ENCODE peak calls at places on chromosomes 13 and 19, in seven cellular contexts. J, B, W, V, Z, F and Y are unnamed samples.

GRCh38 chr19:50003810-50004419 is 21.3 kb downstream of the VRK3 start:
- DNase-seq in V (peak), Z (no peak), F (peak), B (peak), J (no peak), W (no peak), Y (peak)

GRCh38 chr13:94660695-94661324 is 51.5 kb downstream of the SOX21 start:
- DNase-seq in J (peak), F (no peak), W (no peak), B (no peak), Z (no peak), V (peak), Y (no peak)

GRCh38 chr19:41206926-41207750 is 11.9 kb upstream of the AXL start:
- DNase-seq in V (peak), W (no peak), Z (no peak), F (no peak), J (no peak), B (no peak), Y (no peak)

GRCh38 chr13:33683376-33683775 is 134.6 kb upstream of the RFC3 start:
- DNase-seq in Z (no peak), F (no peak), W (no peak), V (no peak), J (no peak), B (no peak), Y (no peak)

GRCh38 chr13:110462091-110462490 is 99.4 kb downstream of the RAB20 start:
- DNase-seq in W (no peak), F (no peak), J (no peak), Z (no peak), V (no peak), B (no peak), Y (no peak)

GRCh38 chr19:14410054-14410774 is 8.9 kb downstream of the DDX39A start:
- DNase-seq in J (no peak), Z (no peak), W (no peak), B (no peak), F (no peak), V (peak), Y (no peak)

GRCh38 chr13:44218501-44219240 is 155.0 kb upstream of the SERP2 start:
- DNase-seq in W (no peak), B (no peak), J (no peak), F (no peak), V (no peak), Z (no peak), Y (no peak)

GRCh38 chr19:48154003-48154402 is 16.1 kb downstream of the LIG1 start:
- DNase-seq in V (no peak), B (no peak), F (no peak), W (no peak), J (no peak), Z (peak), Y (no peak)

GRCh38 chr13:24454100-24454499 is 58.5 kb downstream of the PARP4 start:
- DNase-seq in W (no peak), B (no peak), F (no peak), J (no peak), Z (no peak), V (no peak), Y (no peak)

GRCh38 chr19:53908106-53908932 is 759 bp upstream of the CACNG7 start:
- DNase-seq in V (peak), Z (no peak), F (no peak), J (peak), B (peak), W (peak), Y (no peak)

GRCh38 chr13:49042476-49042875 is 66.8 kb downstream of the FNDC3A start:
- DNase-seq in B (no peak), F (no peak), V (no peak), W (no peak), J (no peak), Z (no peak), Y (no peak)

GRCh38 chr13:41345921-41346589 is 35.0 kb downstream of the NAA16 start:
- DNase-seq in J (no peak), F (no peak), V (no peak), W (no peak), B (no peak), Z (no peak), Y (no peak)

GRCh38 chr13:25232937-25233515 is 54.3 kb downstream of the MTMR6 start:
- DNase-seq in B (no peak), W (no peak), Z (peak), F (no peak), J (peak), V (peak), Y (no peak)

GRCh38 chr13:25249001-25249543 is 38.2 kb downstream of the MTMR6 start:
- DNase-seq in J (peak), W (no peak), F (peak), Z (peak), V (no peak), B (peak), Y (no peak)

GRCh38 chr19:46885411-46885810 is 24.6 kb downstream of the ARHGAP35 start:
- DNase-seq in F (no peak), B (no peak), W (no peak), Z (no peak), V (no peak), J (no peak), Y (no peak)

GRCh38 chr13:85509512-85509911 is 289.7 kb downstream of the SLITRK6 start:
- DNase-seq in B (no peak), Z (no peak), W (no peak), F (no peak), V (no peak), J (no peak), Y (no peak)

GRCh38 chr13:23960566-23961156 is 63.4 kb upstream of the C1QTNF9B start:
- DNase-seq in W (no peak), B (no peak), F (no peak), Z (peak), J (no peak), V (no peak), Y (no peak)

GRCh38 chr19:15330801-15331418 is 1.4 kb downstream of the BRD4 start:
- DNase-seq in V (no peak), J (peak), F (no peak), W (no peak), B (no peak), Z (no peak), Y (no peak)

GRCh38 chr19:32661318-32661717 is 13.7 kb downstream of the ANKRD27 start:
- DNase-seq in W (no peak), Z (peak), V (no peak), F (no peak), B (no peak), J (no peak), Y (no peak)

GRCh38 chr13:60000986-60001385 is 162.7 kb downstream of the DIAPH3 start:
- DNase-seq in V (no peak), Z (no peak), F (no peak), J (no peak), W (no peak), B (no peak), Y (no peak)

GRCh38 chr13:73189766-73190165 is 131.0 kb downstream of the KLF5 start:
- DNase-seq in F (no peak), W (no peak), V (no peak), B (no peak), J (no peak), Z (no peak), Y (no peak)

GRCh38 chr19:47232422-47233211 is 1.6 kb upstream of the BBC3 start:
- DNase-seq in V (peak), J (no peak), B (no peak), Z (no peak), F (no peak), W (no peak), Y (no peak)

GRCh38 chr19:54525636-54526035 is 23.0 kb downstream of the LAIR2 start:
- DNase-seq in B (no peak), Z (peak), J (no peak), F (no peak), W (no peak), V (no peak), Y (no peak)

GRCh38 chr19:40908981-40909380 is 26.9 kb upstream of the CYP2A7 start:
- DNase-seq in Z (no peak), F (no peak), J (no peak), V (no peak), B (no peak), W (no peak), Y (no peak)

GRCh38 chr13:34116651-34117050 is 298.7 kb downstream of the RFC3 start:
- DNase-seq in W (no peak), F (no peak), B (no peak), V (no peak), J (no peak), Z (no peak), Y (no peak)

GRCh38 chr19:45170146-45171106 is 7.6 kb downstream of the TRAPPC6A start:
- DNase-seq in B (no peak), F (no peak), W (no peak), Z (no peak), V (peak), J (no peak), Y (no peak)

GRCh38 chr13:58587183-58587582 is 955.6 kb downstream of the PCDH17 start:
- DNase-seq in B (no peak), F (peak), V (no peak), J (no peak), Z (no peak), W (no peak), Y (no peak)

GRCh38 chr13:109389892-109390345 is 396.5 kb downstream of the IRS2 start:
- DNase-seq in W (no peak), F (no peak), Z (no peak), J (no peak), B (no peak), V (no peak), Y (no peak)

GRCh38 chr19:48780684-48781391 is 25.5 kb downstream of the FGF21 start:
- DNase-seq in Z (peak), F (peak), W (no peak), V (peak), B (no peak), J (no peak), Y (no peak)

GRCh38 chr19:10389863-10390262 is 9.5 kb upstream of the TYK2 start:
- DNase-seq in F (no peak), W (peak), Z (no peak), B (no peak), V (peak), J (no peak), Y (no peak)

GRCh38 chr13:90591260-90591926 is 756.1 kb upstream of the MIR17HG start:
- DNase-seq in J (no peak), V (no peak), Z (no peak), F (no peak), B (no peak), W (no peak), Y (no peak)

GRCh38 chr19:49755956-49756355 is 7.2 kb downstream of the TSKS start:
- DNase-seq in Z (no peak), W (no peak), V (no peak), J (no peak), B (no peak), F (no peak), Y (no peak)

GRCh38 chr13:42807866-42808265 is 26.5 kb downstream of the FAM216B start:
- DNase-seq in F (no peak), B (no peak), W (no peak), Z (peak), V (no peak), J (no peak), Y (no peak)

GRCh38 chr19:55146078-55146647 is 2.8 kb downstream of the TNNT1 start:
- DNase-seq in J (peak), Z (no peak), V (peak), F (no peak), W (peak), B (peak), Y (no peak)

GRCh38 chr13:19083340-19083739 is 98.3 kb downstream of the TUBA3C start:
- DNase-seq in J (no peak), V (no peak), W (no peak), Z (no peak), B (no peak), F (no peak), Y (no peak)

GRCh38 chr19:28066161-28066560 is 1146.8 kb downstream of the UQCRFS1 start:
- DNase-seq in J (no peak), Z (no peak), V (no peak), W (no peak), F (no peak), B (no peak), Y (no peak)

GRCh38 chr13:111177081-111177711 is 62.1 kb downstream of the ARHGEF7 start:
- DNase-seq in J (no peak), V (no peak), F (no peak), B (no peak), Z (no peak), W (no peak), Y (no peak)

GRCh38 chr13:96994030-96994848 is at the start of gene OXGR1:
- DNase-seq in J (peak), B (no peak), Z (no peak), W (peak), V (peak), F (no peak), Y (no peak)

GRCh38 chr13:111899714-111900389 is 167.1 kb upstream of the SOX1 start:
- DNase-seq in V (no peak), J (no peak), B (no peak), Z (no peak), W (peak), F (no peak), Y (no peak)

DNA sequence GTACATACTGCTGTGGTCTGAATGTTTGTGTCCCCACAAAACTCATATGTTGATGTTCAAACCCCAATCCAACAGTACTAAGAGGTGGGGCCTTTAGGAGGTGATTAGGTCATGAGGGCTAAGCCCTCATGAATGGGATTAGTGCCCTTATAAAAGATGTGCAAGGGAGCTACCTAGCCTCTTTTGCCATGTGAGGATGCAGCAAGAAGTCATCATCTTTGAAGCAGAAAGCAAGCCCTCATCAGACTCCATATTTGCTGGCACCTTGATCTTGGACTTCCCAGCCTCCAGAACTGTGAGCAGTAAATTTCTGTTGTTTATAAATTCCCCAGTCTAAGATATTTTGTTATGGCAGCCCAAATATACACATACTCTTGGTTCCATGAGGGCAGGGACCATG is 33.9 kb downstream of the PEG3 start:
- DNase-seq in B (no peak), F (no peak), W (no peak), J (no peak), V (no peak), Z (no peak), Y (no peak)
- TF ChIP-seq TAF1 in B (no peak), F (no peak), W (no peak), J (no peak), V (no peak), Z (no peak), Y (no peak)

DNA sequence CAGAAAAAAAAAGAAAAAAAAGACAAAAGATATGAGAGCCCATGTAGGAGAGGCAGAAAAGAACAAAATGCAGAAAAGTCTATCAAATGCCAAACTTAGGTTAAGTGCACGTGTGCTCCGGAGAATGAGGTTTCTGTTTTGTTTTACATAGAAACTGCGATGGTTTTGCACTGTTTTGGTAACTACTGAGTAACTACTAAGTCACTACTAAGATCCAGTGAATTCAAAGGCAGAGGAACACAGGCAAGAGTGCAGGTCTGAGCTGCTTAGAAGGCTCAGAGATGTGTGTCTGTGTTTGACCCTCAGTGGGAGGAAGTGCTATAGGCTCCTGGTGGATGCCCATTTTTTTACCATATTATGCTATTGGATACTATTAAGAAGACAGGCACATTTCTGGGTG is 299.3 kb downstream of the NDFIP2 start:
- DNase-seq in W (no peak), B (no peak), Z (no peak), J (no peak), F (peak), V (no peak), Y (no peak)
- TF ChIP-seq TAF1 in W (no peak), B (no peak), Z (no peak), J (no peak), F (no peak), V (no peak), Y (no peak)

GRCh38 chr19:4691383-4691782 is 21.2 kb upstream of the MYDGF start:
- DNase-seq in V (peak), B (no peak), J (no peak), F (no peak), Z (no peak), W (no peak), Y (no peak)

GRCh38 chr19:4687396-4687795 is 17.3 kb upstream of the MYDGF start:
- DNase-seq in J (no peak), W (no peak), F (no peak), V (no peak), B (no peak), Z (no peak), Y (no peak)

GRCh38 chr19:4690362-4690761 is 20.2 kb upstream of the MYDGF start:
- DNase-seq in W (no peak), V (no peak), J (no peak), Z (no peak), B (no peak), F (no peak), Y (no peak)

GRCh38 chr19:4688587-4688986 is 18.4 kb upstream of the MYDGF start:
- DNase-seq in Z (no peak), W (no peak), V (no peak), B (no peak), F (no peak), J (no peak), Y (no peak)

DNA sequence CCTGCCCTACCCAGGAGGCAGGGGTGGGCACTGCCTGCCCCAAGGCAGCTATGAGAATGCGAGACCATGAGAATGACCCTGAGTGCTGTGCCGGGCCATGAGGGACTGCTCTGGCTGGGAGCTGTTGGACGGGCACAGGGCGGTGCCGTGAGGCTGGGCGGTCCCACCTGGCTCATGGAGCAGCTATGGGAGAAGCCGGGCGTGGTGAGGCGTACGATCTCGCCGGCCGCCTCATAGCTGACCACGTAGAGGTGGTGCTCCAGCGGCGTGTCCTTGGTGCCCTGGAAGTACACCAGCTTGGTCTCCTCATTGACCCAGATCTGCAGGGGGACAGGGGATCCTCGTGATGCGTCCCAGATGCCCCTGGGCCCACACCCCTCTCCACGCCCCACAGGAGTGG is 19.3 kb upstream of the MYDGF start:
- DNase-seq in J (no peak), B (no peak), Z (no peak), W (no peak), F (no peak), V (no peak), Y (no peak)
- TF ChIP-seq TAF1 in J (no peak), B (no peak), Z (no peak), W (no peak), F (no peak), V (no peak), Y (no peak)

GRCh38 chr19:29293292-29293691 is 80.3 kb upstream of the UQCRFS1 start:
- DNase-seq in W (no peak), Z (no peak), F (no peak), J (no peak), B (no peak), V (no peak), Y (no peak)

GRCh38 chr19:29293736-29294342 is 80.9 kb upstream of the UQCRFS1 start:
- DNase-seq in F (no peak), Z (no peak), W (no peak), B (no peak), J (no peak), V (no peak), Y (no peak)

GRCh38 chr19:29292562-29292961 is 79.6 kb upstream of the UQCRFS1 start:
- DNase-seq in J (no peak), W (no peak), Z (no peak), B (no peak), F (no peak), V (no peak), Y (no peak)

GRCh38 chr19:29292146-29292545 is 79.2 kb upstream of the UQCRFS1 start:
- DNase-seq in B (no peak), V (no peak), W (no peak), J (no peak), Z (no peak), F (no peak), Y (no peak)

GRCh38 chr19:29294343-29294811 is 81.4 kb upstream of the UQCRFS1 start:
- DNase-seq in W (no peak), B (no peak), F (no peak), Z (no peak), J (no peak), V (no peak), Y (no peak)
- TF ChIP-seq TAF1 in W (no peak), B (no peak), F (no peak), Z (no peak), J (no peak), V (no peak), Y (no peak)

GRCh38 chr19:7744871-7745270 is 2.5 kb downstream of the CD209 start:
- DNase-seq in F (no peak), Z (no peak), B (no peak), V (no peak), W (no peak), J (no peak), Y (no peak)

GRCh38 chr19:7748171-7748570 is 837 bp upstream of the CD209 start:
- DNase-seq in F (no peak), V (no peak), J (no peak), W (no peak), Z (no peak), B (no peak), Y (no peak)

GRCh38 chr19:7751157-7751783 is 3.9 kb upstream of the CD209 start:
- DNase-seq in F (peak), B (no peak), W (no peak), J (no peak), Z (no peak), V (no peak), Y (no peak)

GRCh38 chr19:7746903-7747884 is at the start of gene CD209:
- DNase-seq in F (no peak), B (no peak), Z (no peak), W (no peak), J (no peak), V (no peak), Y (no peak)

GRCh38 chr19:7748756-7749155 is 1.4 kb upstream of the CD209 start:
- DNase-seq in Z (peak), B (no peak), J (no peak), W (peak), F (no peak), V (no peak), Y (no peak)
- TF ChIP-seq TAF1 in Z (no peak), B (no peak), J (no peak), W (no peak), F (no peak), V (no peak), Y (no peak)

DNA sequence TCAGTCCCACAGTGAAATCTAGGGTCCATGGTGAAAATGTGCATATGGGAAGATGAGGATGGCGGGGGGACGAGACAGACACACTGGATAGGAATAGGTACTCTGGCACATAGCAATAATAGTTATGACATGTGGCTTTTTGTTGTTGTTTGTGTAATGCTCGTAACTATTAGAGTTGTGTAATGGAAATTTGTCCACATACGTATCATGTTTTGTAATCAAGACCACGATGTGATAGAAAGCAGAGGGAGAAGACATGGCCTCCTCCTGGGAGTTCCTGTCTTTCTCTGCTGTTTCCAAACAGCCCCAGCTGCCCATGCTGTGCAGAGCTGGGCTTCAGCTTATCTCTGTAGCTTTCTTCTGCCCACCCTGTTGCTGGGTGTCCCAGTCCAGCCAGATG is 185.3 kb upstream of the TMTC4 start:
- DNase-seq in Z (no peak), W (no peak), V (no peak), B (no peak), F (no peak), J (no peak), Y (no peak)
- TF ChIP-seq TAF1 in Z (no peak), W (no peak), V (no peak), B (no peak), F (no peak), J (no peak), Y (no peak)

GRCh38 chr19:39677931-39678889 is 22.5 kb downstream of the LGALS16 start:
- DNase-seq in V (no peak), W (no peak), J (no peak), Z (peak), B (no peak), F (no peak), Y (no peak)

GRCh38 chr19:39672473-39672872 is 16.8 kb downstream of the LGALS16 start:
- DNase-seq in V (no peak), B (no peak), J (no peak), Z (no peak), F (no peak), W (no peak), Y (no peak)

GRCh38 chr19:39679056-39679790 is 23.5 kb downstream of the LGALS16 start:
- DNase-seq in Z (no peak), V (no peak), W (no peak), J (no peak), B (peak), F (peak), Y (peak)

GRCh38 chr19:39679791-39680168 is 24.1 kb downstream of the LGALS16 start:
- DNase-seq in B (no peak), J (no peak), W (no peak), Z (no peak), F (no peak), V (no peak), Y (no peak)

GRCh38 chr19:39676004-39676403 is 20.3 kb downstream of the LGALS16 start:
- DNase-seq in Z (no peak), F (peak), B (no peak), V (no peak), W (peak), J (no peak), Y (no peak)
- TF ChIP-seq TAF1 in Z (no peak), F (no peak), B (no peak), V (no peak), W (no peak), J (no peak), Y (no peak)